ENCODE peak calls at places on chromosomes 2 and 18, in five cellular contexts. W, C, S, U and Q are unnamed samples.

GRCh38 chr2:174117951-174118930 is 130.1 kb downstream of the OLA1 start:
- DNase-seq in W (no peak), C (no peak), S (peak), U (no peak), Q (peak)

GRCh38 chr2:240836781-240837467 is 16.9 kb upstream of the KIF1A start:
- DNase-seq in W (no peak), C (peak), S (peak), U (no peak), Q (no peak)

GRCh38 chr2:60560734-60561649 is 7.5 kb upstream of the BCL11A start:
- DNase-seq in W (peak), C (no peak), S (peak), U (no peak), Q (peak)

GRCh38 chr18:13184396-13184795 is 34.2 kb upstream of the LDLRAD4 start:
- DNase-seq in W (no peak), C (no peak), S (no peak), U (no peak), Q (no peak)

GRCh38 chr2:189162566-189162965 is 17.0 kb downstream of the COL5A2 start:
- DNase-seq in W (no peak), C (no peak), S (no peak), U (no peak), Q (no peak)

GRCh38 chr2:66127656-66128055 is 307.3 kb upstream of the MEIS1 start:
- DNase-seq in W (no peak), C (no peak), S (no peak), U (peak), Q (no peak)

GRCh38 chr2:135638825-135639224 is 102.8 kb upstream of the UBXN4 start:
- DNase-seq in W (no peak), C (no peak), S (no peak), U (no peak), Q (no peak)

GRCh38 chr2:60549250-60550150 is 4.0 kb downstream of the BCL11A start:
- DNase-seq in W (peak), C (peak), S (no peak), U (no peak), Q (no peak)

GRCh38 chr2:9832586-9832985 is 10.7 kb upstream of the TAF1B start:
- DNase-seq in W (no peak), C (no peak), S (peak), U (no peak), Q (no peak)

GRCh38 chr2:8544786-8545631 is 136.8 kb upstream of the ID2 start:
- DNase-seq in W (peak), C (peak), S (peak), U (no peak), Q (peak)
- TF ChIP-seq CTCF in W (peak), C (peak), S (peak), U (peak), Q (peak)

GRCh38 chr2:39684495-39684894 is 18.8 kb downstream of the TMEM178A start:
- DNase-seq in W (no peak), C (no peak), S (no peak), U (no peak), Q (no peak)
- TF ChIP-seq CTCF in W (no peak), C (no peak), S (no peak), U (no peak), Q (no peak)

DNA sequence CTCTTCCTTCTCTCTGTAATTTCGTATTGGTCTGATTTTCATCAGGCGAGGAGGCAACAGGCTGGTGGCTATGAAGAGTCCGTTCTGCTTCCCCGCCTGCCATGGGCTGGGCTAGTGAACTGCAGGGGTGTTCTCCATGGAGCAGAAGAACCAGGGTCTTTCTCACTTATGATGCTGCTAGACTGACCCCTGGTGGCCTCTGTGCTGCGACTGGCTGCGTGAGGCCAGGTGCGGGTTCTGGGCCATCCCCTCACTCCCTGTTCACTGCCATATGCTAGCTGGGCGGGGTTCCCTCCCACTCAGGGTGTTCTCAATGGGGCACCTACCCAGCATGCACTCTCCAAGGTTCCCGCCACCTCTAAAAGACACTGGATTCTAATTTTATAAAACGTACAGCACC is 35.0 kb downstream of the ZAP70 start:
- DNase-seq in W (peak), C (peak), S (peak), U (no peak), Q (peak)
- TF ChIP-seq CTCF in W (peak), C (peak), S (peak), U (peak), Q (peak)

GRCh38 chr18:11728247-11728646 is 39.2 kb downstream of the GNAL start:
- DNase-seq in W (no peak), C (no peak), S (peak), U (no peak), Q (no peak)
- TF ChIP-seq CTCF in W (no peak), C (peak), S (peak), U (no peak), Q (peak)

DNA sequence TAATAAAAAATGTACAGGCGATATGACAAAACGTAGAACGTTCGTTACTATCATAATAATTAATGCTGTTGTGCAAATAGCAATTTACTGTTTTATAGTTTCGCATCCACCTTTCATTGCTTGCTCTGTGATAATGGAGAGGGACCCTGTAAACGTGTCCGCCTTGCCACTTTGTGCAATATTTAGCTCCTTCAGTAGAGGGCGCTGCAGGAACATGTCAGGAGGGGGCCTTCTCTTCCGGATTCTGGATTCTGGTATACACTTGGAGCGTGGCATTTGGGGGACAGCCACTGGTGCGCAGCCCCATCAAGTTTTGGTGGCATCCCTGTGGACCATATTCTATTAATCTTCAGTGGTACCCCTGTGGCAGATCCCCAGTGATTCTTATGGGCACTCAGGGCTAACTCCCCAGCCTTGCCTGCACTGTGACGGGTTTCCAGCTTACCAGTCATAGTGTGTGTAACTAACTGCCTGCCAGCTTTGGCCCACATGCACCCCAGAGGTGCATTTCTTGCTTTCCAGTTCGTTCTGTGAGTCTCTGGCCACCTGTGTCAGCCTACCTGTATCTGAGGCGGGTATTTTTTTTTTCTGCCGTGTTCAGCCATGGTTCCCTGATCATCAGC is 140.3 kb downstream of the CYRIA start:
- DNase-seq in W (peak), C (no peak), S (peak), U (peak), Q (no peak)
- TF ChIP-seq CTCF in W (peak), C (peak), S (peak), U (peak), Q (peak)

GRCh38 chr2:182240862-182241371 is 185.9 kb downstream of the PDE1A start:
- DNase-seq in W (peak), C (no peak), S (peak), U (no peak), Q (peak)
- TF ChIP-seq CTCF in W (peak), C (peak), S (peak), U (peak), Q (peak)

GRCh38 chr2:212815453-212815852 is 276.9 kb upstream of the ERBB4 start:
- DNase-seq in W (no peak), C (no peak), S (no peak), U (no peak), Q (no peak)
- TF ChIP-seq CTCF in W (no peak), C (no peak), S (no peak), U (no peak), Q (no peak)